ENCODE peak calls at places on chromosomes 13 and 19, in six cellular contexts. P is NCI-H1105; K is stimulated activated CD4-positive, alpha-beta T cell treated with anti-CD3 and anti-CD28 coated beads, Interleukin-1b, Interleukin-23, amount 100 ng/mL, for 4 hours; E is B cell; F is lower lobe of right lung; G is mucosa of gallbladder. Z is an unnamed sample.

GRCh38 chr19:29809795-29810503 is 1.8 kb upstream of the CCNE1 start:
- DNase-seq in K (no peak), F (peak; percentile 17), E (no peak), G (no peak), P (no peak), Z (no peak)

GRCh38 chr19:18588611-18589379 is at the start of gene REX1BD:
- DNase-seq in K (peak; percentile 88), G (peak; percentile 81), E (peak; percentile 84), F (peak; percentile 89), P (peak; percentile 76), Z (peak; percentile 84)

GRCh38 chr19:9878511-9879196 is 43.5 kb downstream of the PIN1 start:
- DNase-seq in P (no peak), F (no peak), G (no peak), K (no peak), E (no peak), Z (no peak)

GRCh38 chr19:18093439-18094161 is 4.0 kb upstream of the MAST3 start:
- DNase-seq in F (no peak), G (no peak), K (no peak), P (no peak), E (no peak), Z (no peak)

GRCh38 chr19:1668339-1669123 is 16.1 kb upstream of the TCF3 start:
- DNase-seq in G (no peak), K (peak; percentile 24), P (no peak), E (peak; percentile 79), F (peak; percentile 35), Z (no peak)

GRCh38 chr19:53308339-53308811 is 25.2 kb upstream of the ZNF845 start:
- DNase-seq in F (no peak), E (no peak), P (no peak), K (no peak), G (peak; percentile 15), Z (peak; percentile 5)

GRCh38 chr19:35208121-35208520 is 20.4 kb downstream of the FAM187B start:
- DNase-seq in F (no peak), K (no peak), P (no peak), E (no peak), G (no peak), Z (no peak)

GRCh38 chr13:25067054-25067453 is 28.9 kb upstream of the PABPC3 start:
- DNase-seq in P (no peak), K (no peak), E (no peak), G (no peak), F (no peak), Z (no peak)

GRCh38 chr13:97945342-97945741 is 8.1 kb upstream of the IPO5 start:
- DNase-seq in G (no peak), F (no peak), P (no peak), E (no peak), K (no peak), Z (no peak)

GRCh38 chr13:31175847-31176536 is 14.3 kb upstream of the HSPH1 start:
- DNase-seq in P (no peak), E (no peak), F (no peak), K (no peak), G (no peak), Z (no peak)

GRCh38 chr19:56837492-56837891 is 3.0 kb downstream of the PEG3 start:
- DNase-seq in E (no peak), K (no peak), G (peak; percentile 79), P (no peak), F (peak; percentile 71), Z (peak; percentile 54)

GRCh38 chr19:12796146-12797071 is 5.1 kb downstream of the JUNB start:
- DNase-seq in P (peak; percentile 76), F (peak; percentile 81), E (peak; percentile 79), G (peak; percentile 74), K (peak; percentile 64), Z (peak; percentile 83)

GRCh38 chr19:58356971-58357797 is 3.9 kb upstream of the A1BG start:
- DNase-seq in E (no peak), G (no peak), K (no peak), F (peak; percentile 41), P (no peak), Z (no peak)

GRCh38 chr13:38872693-38873092 is 117.9 kb downstream of the STOML3 start:
- DNase-seq in F (peak; percentile 47), G (peak; percentile 19), K (peak; percentile 3), P (peak; percentile 54), E (peak; percentile 46), Z (no peak)

GRCh38 chr19:45882652-45883585 is 3.0 kb downstream of the IRF2BP1 start:
- DNase-seq in F (peak; percentile 90), G (peak; percentile 88), K (peak; percentile 77), P (peak; percentile 71), E (peak; percentile 71), Z (peak; percentile 92)

GRCh38 chr13:106520205-106521004 is 15.1 kb downstream of the EFNB2 start:
- DNase-seq in K (no peak), G (no peak), P (no peak), F (no peak), E (no peak), Z (no peak)

GRCh38 chr19:32916969-32917611 is 47.5 kb upstream of the SLC7A9 start:
- DNase-seq in F (no peak), E (no peak), K (no peak), P (no peak), G (no peak), Z (no peak)

GRCh38 chr19:42452590-42452989 is 9.8 kb upstream of the CXCL17 start:
- DNase-seq in P (no peak), F (no peak), E (no peak), K (no peak), G (no peak), Z (no peak)

GRCh38 chr19:41590945-41591344 is 15.0 kb downstream of the CEACAM21 start:
- DNase-seq in E (no peak), P (no peak), F (no peak), G (no peak), K (no peak), Z (no peak)

GRCh38 chr19:6297202-6297601 is 17.4 kb upstream of the MLLT1 start:
- DNase-seq in K (no peak), E (no peak), G (no peak), F (no peak), P (no peak), Z (no peak)

GRCh38 chr13:49791753-49792549 is 531 bp downstream of the KPNA3 start:
- DNase-seq in E (peak; percentile 44), F (peak; percentile 71), K (peak; percentile 52), P (peak; percentile 8), G (peak; percentile 22), Z (peak; percentile 69)

GRCh38 chr19:6677924-6678689 is 8.1 kb upstream of the TNFSF14 start:
- DNase-seq in G (peak; percentile 35), K (peak; percentile 52), F (no peak), P (no peak), E (no peak), Z (no peak)

GRCh38 chr13:35356572-35356971 is 119.9 kb downstream of the MAB21L1 start:
- DNase-seq in E (no peak), K (no peak), P (no peak), G (no peak), F (peak; percentile 44), Z (no peak)

GRCh38 chr13:25821761-25822160 is 230.1 kb downstream of the SHISA2 start:
- DNase-seq in P (no peak), F (no peak), K (no peak), E (no peak), G (no peak), Z (no peak)

Z was measured in left colon.